ENCODE peak calls at places on chromosomes 13 and 19, in ten cellular contexts. I, O, D, X, W, B, J, G, P and V are unnamed samples.

GRCh38 chr13:60627071-60627686 is 230.2 kb downstream of the TDRD3 start:
- DNase-seq in I (peak), O (no peak), D (no peak), X (peak), W (no peak), B (peak), J (no peak), G (peak), P (peak), V (no peak)

GRCh38 chr19:39169143-39169810 is 27.5 kb upstream of the NCCRP1 start:
- DNase-seq in I (no peak), O (no peak), D (no peak), X (no peak), W (no peak), B (no peak), J (no peak), G (peak), P (no peak), V (no peak)

GRCh38 chr19:4051175-4052101 is 15.3 kb downstream of the ZBTB7A start:
- DNase-seq in I (peak), O (no peak), D (no peak), X (peak), W (no peak), B (peak), J (no peak), G (peak), P (no peak), V (no peak)

GRCh38 chr13:29301027-29301426 is 294.5 kb downstream of the SLC7A1 start:
- DNase-seq in I (no peak), O (no peak), D (no peak), X (no peak), W (no peak), B (no peak), J (no peak), G (no peak), P (no peak), V (no peak)

GRCh38 chr19:51571599-51571998 is 516 bp downstream of the ZNF175 start:
- DNase-seq in I (peak), O (no peak), D (no peak), X (peak), W (no peak), B (no peak), J (no peak), G (no peak), P (no peak), V (no peak)

GRCh38 chr19:53881482-53882390 is at the start of gene PRKCG:
- DNase-seq in I (no peak), O (peak), D (no peak), X (peak), W (no peak), B (no peak), J (no peak), G (peak), P (peak), V (no peak)

GRCh38 chr13:100545684-100546061 is 42.9 kb downstream of the GGACT start:
- DNase-seq in I (no peak), O (no peak), D (no peak), X (no peak), W (no peak), B (no peak), J (no peak), G (peak), P (no peak), V (no peak)

GRCh38 chr13:77833331-77833863 is 85.2 kb downstream of the EDNRB start:
- DNase-seq in I (peak), O (no peak), D (no peak), X (peak), W (no peak), B (peak), J (peak), G (no peak), P (peak), V (peak)

GRCh38 chr13:47858678-47859050 is 142.4 kb downstream of the SUCLA2 start:
- DNase-seq in I (peak), O (no peak), D (no peak), X (peak), W (no peak), B (peak), J (peak), G (no peak), P (no peak), V (peak)

GRCh38 chr19:14072535-14073231 is at the start of gene MISP3:
- DNase-seq in I (no peak), O (peak), D (no peak), X (peak), W (no peak), B (no peak), J (no peak), G (peak), P (peak), V (no peak)

GRCh38 chr13:91014696-91015095 is 332.8 kb upstream of the MIR17HG start:
- DNase-seq in I (no peak), O (no peak), D (no peak), X (peak), W (no peak), B (peak), J (no peak), G (no peak), P (no peak), V (peak)

GRCh38 chr19:10230155-10230903 is 802 bp downstream of the S1PR2 start:
- DNase-seq in I (peak), O (peak), D (no peak), X (peak), W (no peak), B (no peak), J (no peak), G (peak), P (peak), V (no peak)

GRCh38 chr13:44685641-44686040 is 109.5 kb upstream of the TSC22D1 start:
- DNase-seq in I (no peak), O (no peak), D (no peak), X (no peak), W (no peak), B (peak), J (no peak), G (peak), P (no peak), V (no peak)

GRCh38 chr13:51825681-51826254 is 19.2 kb downstream of the TMEM272 start:
- DNase-seq in I (no peak), O (no peak), D (no peak), X (no peak), W (no peak), B (no peak), J (no peak), G (no peak), P (no peak), V (no peak)
- H3K4me3 ChIP-seq in I (no peak), O (no peak), D (no peak), X (no peak), W (no peak), B (no peak), J (no peak), G (no peak), P (no peak), V (no peak)

DNA sequence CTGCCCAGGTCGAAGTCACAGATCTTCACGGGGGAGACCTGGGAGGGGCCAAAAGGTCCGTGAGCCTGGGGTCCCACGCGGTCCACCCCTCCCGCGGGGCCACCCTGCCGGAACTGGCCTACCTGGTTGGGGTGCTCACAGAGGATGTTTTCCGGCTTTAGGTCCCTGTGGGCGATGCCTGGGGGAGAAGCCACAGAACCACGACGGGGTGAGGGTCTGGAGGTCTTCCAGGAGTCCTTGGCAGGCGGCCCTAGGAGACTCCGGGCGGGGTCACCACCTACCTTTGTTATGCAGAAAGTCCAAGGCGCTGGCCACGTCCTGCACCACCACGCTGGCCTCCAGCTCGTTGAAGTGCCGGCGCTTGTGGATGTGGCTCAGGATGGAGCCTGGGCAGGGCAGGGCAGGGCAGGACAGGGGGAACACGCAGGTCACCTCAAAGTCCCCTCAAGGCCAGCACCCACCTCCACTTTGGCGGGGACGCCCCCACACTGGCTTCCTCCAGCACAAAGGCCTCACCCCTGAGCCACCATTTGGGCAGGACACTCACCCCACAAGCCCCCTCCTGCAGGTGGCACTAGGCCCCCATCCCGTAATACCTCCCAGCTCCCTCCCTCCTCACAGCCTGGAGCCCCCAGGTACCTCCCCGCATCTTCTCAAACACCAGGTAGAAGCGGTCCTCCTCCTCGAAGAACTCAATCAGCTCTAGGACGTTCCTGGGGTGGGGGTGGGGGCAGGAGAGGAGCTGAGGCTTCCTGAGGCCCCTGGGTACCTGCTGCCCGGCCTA is 8.4 kb downstream of the MKNK2 start:
- DNase-seq in I (no peak), O (no peak), D (no peak), X (no peak), W (no peak), B (no peak), J (no peak), G (peak), P (peak), V (no peak)
- H3K4me3 ChIP-seq in I (no peak), O (no peak), D (peak), X (no peak), W (peak), B (peak), J (peak), G (no peak), P (peak), V (no peak)

GRCh38 chr13:113740661-113741060 is 18.4 kb upstream of the TMEM255B start:
- DNase-seq in I (no peak), O (no peak), D (no peak), X (no peak), W (no peak), B (no peak), J (no peak), G (no peak), P (no peak), V (no peak)
- H3K4me3 ChIP-seq in I (no peak), O (no peak), D (no peak), X (no peak), W (no peak), B (no peak), J (no peak), G (no peak), P (no peak), V (no peak)

GRCh38 chr19:6719992-6720368 is 470 bp downstream of the C3 start:
- DNase-seq in I (no peak), O (no peak), D (no peak), X (no peak), W (no peak), B (no peak), J (no peak), G (peak), P (no peak), V (no peak)
- H3K4me3 ChIP-seq in I (no peak), O (peak), D (peak), X (no peak), W (no peak), B (no peak), J (no peak), G (no peak), P (no peak), V (no peak)

GRCh38 chr19:56119585-56119978 is 1.5 kb downstream of the ZNF787 start:
- DNase-seq in I (peak), O (no peak), D (no peak), X (peak), W (no peak), B (peak), J (no peak), G (peak), P (peak), V (no peak)
- H3K4me3 ChIP-seq in I (peak), O (no peak), D (peak), X (peak), W (peak), B (peak), J (peak), G (peak), P (peak), V (peak)

DNA sequence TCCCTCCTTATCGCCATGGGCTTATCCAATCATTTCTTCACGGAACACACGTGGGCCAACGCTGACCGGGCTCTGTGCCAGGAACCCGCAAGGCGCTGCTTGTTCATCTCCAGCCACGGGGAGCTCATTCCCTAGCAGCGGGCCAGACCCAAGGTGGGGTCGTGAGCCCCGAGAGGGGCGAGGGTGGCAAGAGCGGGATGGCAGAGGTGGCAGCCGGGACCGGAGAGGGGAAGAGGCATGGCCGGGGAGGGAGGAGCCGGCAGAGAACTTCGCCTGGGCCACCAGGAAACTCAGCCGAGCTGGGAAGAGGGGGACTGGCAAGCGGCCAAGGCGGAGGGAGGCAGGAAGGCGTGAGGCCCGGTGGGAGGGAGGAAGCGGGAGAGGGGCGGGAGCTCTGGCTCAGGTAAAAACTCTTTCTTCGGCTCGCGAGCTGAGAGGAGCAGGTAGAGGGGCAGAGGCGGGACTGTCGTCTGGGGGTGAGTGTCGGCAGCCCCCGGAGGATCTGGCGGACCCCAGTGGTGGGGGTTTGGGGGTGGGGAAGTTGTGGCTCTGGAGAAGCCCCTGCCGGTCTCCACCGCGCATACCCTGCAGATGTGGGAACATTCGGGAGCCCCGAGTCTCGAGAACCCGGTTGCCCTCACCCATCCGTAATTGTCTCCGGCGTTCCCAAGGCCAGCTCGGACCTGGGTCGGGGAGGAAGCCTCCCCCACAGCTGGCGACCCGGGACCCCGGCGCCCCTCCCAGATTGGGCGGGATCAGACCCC is at the start of gene B3GNT3:
- DNase-seq in I (no peak), O (peak), D (no peak), X (peak), W (no peak), B (no peak), J (no peak), G (peak), P (peak), V (no peak)
- H3K4me3 ChIP-seq in I (no peak), O (no peak), D (no peak), X (peak), W (no peak), B (no peak), J (no peak), G (no peak), P (peak), V (no peak)